ENCODE peak calls at places on chromosomes 7 and 10, in four cellular contexts. S is H1, Z is IMR-90, G is H9. J is an unnamed sample. For H3K79me1, the result is how much of the 10 kb centered on the place peaks cover.

GRCh38 chr7:108037140-108037539 is 34.2 kb upstream of the LAMB1 start:
- DNase-seq in S (no peak), Z (no peak), G (no peak), J (no peak)

GRCh38 chr7:24572421-24573007 is 738 bp upstream of the PALS2 start:
- DNase-seq in S (no peak), Z (peak), G (no peak), J (no peak)

GRCh38 chr7:51455948-51456347 is 139.3 kb upstream of the COBL start:
- DNase-seq in S (no peak), Z (no peak), G (no peak), J (no peak)

GRCh38 chr7:36949711-36950600 is 225.7 kb upstream of the AOAH start:
- DNase-seq in S (no peak), Z (no peak), G (no peak), J (peak)

GRCh38 chr7:116236020-116236630 is 25.8 kb downstream of the TES start:
- DNase-seq in S (no peak), Z (peak), G (no peak), J (peak)

GRCh38 chr10:29583674-29584073 is 51.1 kb downstream of the SVIL start:
- DNase-seq in S (no peak), Z (peak), G (no peak), J (no peak)

GRCh38 chr7:137879357-137880158 is 32.8 kb upstream of the DGKI start:
- DNase-seq in S (no peak), Z (peak), G (peak), J (peak)

GRCh38 chr7:51007708-51008505 is 225.2 kb upstream of the GRB10 start:
- DNase-seq in S (peak), Z (no peak), G (no peak), J (no peak)

GRCh38 chr7:108421720-108422331 is 34.4 kb downstream of the NRCAM start:
- DNase-seq in S (no peak), Z (no peak), G (no peak), J (no peak)

GRCh38 chr7:76002822-76003221 is 8.4 kb upstream of the TMEM120A start:
- DNase-seq in S (no peak), Z (no peak), G (no peak), J (no peak)

GRCh38 chr10:112728118-112728963 is 221.7 kb upstream of the TCF7L2 start:
- DNase-seq in S (peak), Z (no peak), G (no peak), J (no peak)

GRCh38 chr10:38143587-38143986 is 49.5 kb downstream of the ZNF37A start:
- DNase-seq in S (no peak), Z (peak), G (no peak), J (no peak)

GRCh38 chr7:133484135-133484534 is 231.3 kb downstream of the EXOC4 start:
- DNase-seq in S (no peak), Z (no peak), G (no peak), J (peak)

GRCh38 chr7:76259124-76260086 is 43.1 kb upstream of the HSPB1 start:
- DNase-seq in S (no peak), Z (no peak), G (no peak), J (peak)

GRCh38 chr7:19522486-19522885 is 186.4 kb downstream of the POLR1F start:
- DNase-seq in S (no peak), Z (peak), G (no peak), J (no peak)

GRCh38 chr7:15305002-15305600 is 256.7 kb downstream of the AGMO start:
- DNase-seq in S (no peak), Z (peak), G (peak), J (peak)

GRCh38 chr7:7972927-7973594 is 4.5 kb downstream of the GLCCI1 start:
- DNase-seq in S (no peak), Z (no peak), G (no peak), J (no peak)

GRCh38 chr7:149877890-149878522 is 4.2 kb downstream of the ATP6V0E2 start:
- DNase-seq in S (no peak), Z (no peak), G (peak), J (no peak)

GRCh38 chr7:142933624-142934023 is at the start of gene TRPV5:
- DNase-seq in S (no peak), Z (no peak), G (no peak), J (no peak)

GRCh38 chr7:37694208-37695080 is 10.9 kb downstream of the GPR141 start:
- DNase-seq in S (no peak), Z (no peak), G (no peak), J (no peak)

GRCh38 chr10:133198206-133198605 is 31.8 kb upstream of the UTF1 start:
- DNase-seq in S (no peak), Z (no peak), G (no peak), J (no peak)

GRCh38 chr7:129611246-129612111 is at the start of gene NRF1:
- DNase-seq in S (peak), Z (peak), G (peak), J (peak)
- H2BK120ac ChIP-seq in S (peak), Z (peak), G (peak), J (peak)

GRCh38 chr7:64685741-64686140 is 19.8 kb downstream of the ZNF107 start:
- DNase-seq in S (no peak), Z (no peak), G (no peak), J (no peak)
- H3K79me1 ChIP-seq in S (under half), Z (under half), G (under half), J (under half)

DNA sequence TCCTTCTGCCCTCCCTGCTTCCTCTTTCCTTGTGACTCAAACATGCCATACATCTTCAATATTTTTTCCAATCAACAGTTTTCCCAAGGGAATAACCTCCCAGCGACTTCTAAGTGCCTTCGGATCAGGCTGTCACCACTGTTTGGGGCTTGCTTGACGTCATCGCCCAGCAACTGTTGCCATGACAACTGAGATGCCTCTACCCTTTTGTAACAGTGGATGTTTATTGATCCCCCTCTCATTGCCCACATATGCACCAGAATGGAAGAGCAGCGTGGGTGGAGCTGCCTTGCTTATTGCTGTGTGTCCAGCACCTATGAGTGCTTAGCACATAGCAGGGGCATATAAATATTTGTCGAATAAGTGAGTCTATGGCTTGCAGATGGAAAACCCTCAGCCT is 14.4 kb downstream of the FFAR4 start:
- DNase-seq in S (no peak), Z (peak), G (peak), J (peak)
- H2BK120ac ChIP-seq in S (no peak), Z (no peak), G (no peak), J (no peak)

GRCh38 chr10:124677871-124678565 is 66.2 kb downstream of the FAM53B start:
- DNase-seq in S (no peak), Z (peak), G (no peak), J (no peak)

GRCh38 chr10:124678566-124679240 is 65.5 kb downstream of the FAM53B start:
- DNase-seq in S (no peak), Z (no peak), G (no peak), J (no peak)

GRCh38 chr10:124681091-124681490 is 63.1 kb downstream of the FAM53B start:
- DNase-seq in S (no peak), Z (no peak), G (no peak), J (no peak)

GRCh38 chr10:124680675-124681074 is 63.5 kb downstream of the FAM53B start:
- DNase-seq in S (no peak), Z (peak), G (no peak), J (no peak)

DNA sequence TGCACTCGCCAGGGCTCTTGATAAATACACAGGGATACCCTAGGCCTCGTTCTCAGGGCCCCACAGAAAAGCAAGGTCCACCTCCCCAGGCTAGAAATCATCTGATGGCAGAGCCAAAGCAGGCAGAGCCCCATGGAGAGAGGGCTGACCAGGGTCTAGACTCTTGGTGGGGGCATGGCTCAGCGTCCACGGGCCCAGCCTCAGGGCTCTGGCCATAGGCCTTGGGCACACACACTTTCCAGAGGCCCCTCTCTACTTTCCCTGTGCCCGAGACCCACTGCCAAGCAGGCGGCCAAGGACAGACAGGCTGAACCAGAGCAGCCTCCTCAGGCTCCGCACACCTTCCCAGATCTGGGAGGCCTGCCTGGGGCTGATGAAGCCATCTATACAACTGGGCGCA is 64.8 kb downstream of the FAM53B start:
- DNase-seq in S (no peak), Z (no peak), G (no peak), J (no peak)
- H3K79me1 ChIP-seq in S (under half), Z (under half), G (under half), J (under half)

DNA sequence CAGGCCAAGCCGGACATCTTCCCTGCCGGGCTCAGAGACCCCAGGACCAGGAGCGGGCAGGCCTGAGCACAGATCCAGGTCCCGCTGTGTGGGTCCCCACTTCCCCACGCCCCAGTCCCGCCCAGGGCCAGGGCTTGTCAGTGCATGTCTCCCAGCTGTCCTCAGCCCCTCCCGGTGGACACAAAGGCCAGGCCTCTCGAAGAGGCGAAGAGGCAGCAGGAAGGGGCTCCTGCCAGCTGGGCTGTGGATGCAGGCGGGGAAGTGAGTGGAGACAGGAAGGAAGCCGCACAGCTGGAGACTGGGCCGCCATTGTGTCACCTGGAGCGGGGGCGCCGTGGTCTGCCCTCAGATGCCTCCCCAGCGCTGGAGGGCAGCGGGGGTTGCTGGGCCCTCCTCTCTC is 4.8 kb downstream of the GRIFIN start:
- DNase-seq in S (no peak), Z (peak), G (peak), J (peak)
- H2BK120ac ChIP-seq in S (peak), Z (no peak), G (no peak), J (peak)

DNA sequence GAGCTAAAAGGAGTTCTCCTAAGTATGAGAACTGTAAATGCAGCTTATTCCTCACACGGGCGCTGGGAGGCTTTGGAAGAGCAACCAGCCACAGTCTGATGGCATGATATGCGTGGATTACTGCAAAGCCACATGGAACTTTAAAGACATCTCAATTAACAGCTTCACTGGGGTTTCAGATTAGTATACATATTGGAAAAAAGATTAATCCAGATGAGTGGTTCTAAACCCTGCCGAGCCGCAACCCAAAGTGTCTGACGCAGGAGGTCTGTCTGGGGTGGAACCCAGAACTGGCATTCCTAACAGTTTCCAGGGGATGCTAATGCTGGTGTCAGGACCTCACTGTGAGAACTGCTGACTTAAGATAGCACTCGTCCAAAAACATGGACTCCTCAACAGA is 16.1 kb downstream of the TNS3 start:
- DNase-seq in S (no peak), Z (no peak), G (no peak), J (no peak)
- H3K79me1 ChIP-seq in S (under half), Z (half or more), G (under half), J (under half)

GRCh38 chr10:114367041-114367675 is 37.1 kb downstream of the AFAP1L2 start:
- DNase-seq in S (no peak), Z (no peak), G (no peak), J (no peak)

GRCh38 chr10:114364726-114365125 is 39.6 kb downstream of the AFAP1L2 start:
- DNase-seq in S (no peak), Z (no peak), G (no peak), J (no peak)

GRCh38 chr10:114370993-114371392 is 33.3 kb downstream of the AFAP1L2 start:
- DNase-seq in S (no peak), Z (no peak), G (no peak), J (no peak)

GRCh38 chr10:114370199-114370598 is 34.1 kb downstream of the AFAP1L2 start:
- DNase-seq in S (no peak), Z (no peak), G (no peak), J (no peak)

DNA sequence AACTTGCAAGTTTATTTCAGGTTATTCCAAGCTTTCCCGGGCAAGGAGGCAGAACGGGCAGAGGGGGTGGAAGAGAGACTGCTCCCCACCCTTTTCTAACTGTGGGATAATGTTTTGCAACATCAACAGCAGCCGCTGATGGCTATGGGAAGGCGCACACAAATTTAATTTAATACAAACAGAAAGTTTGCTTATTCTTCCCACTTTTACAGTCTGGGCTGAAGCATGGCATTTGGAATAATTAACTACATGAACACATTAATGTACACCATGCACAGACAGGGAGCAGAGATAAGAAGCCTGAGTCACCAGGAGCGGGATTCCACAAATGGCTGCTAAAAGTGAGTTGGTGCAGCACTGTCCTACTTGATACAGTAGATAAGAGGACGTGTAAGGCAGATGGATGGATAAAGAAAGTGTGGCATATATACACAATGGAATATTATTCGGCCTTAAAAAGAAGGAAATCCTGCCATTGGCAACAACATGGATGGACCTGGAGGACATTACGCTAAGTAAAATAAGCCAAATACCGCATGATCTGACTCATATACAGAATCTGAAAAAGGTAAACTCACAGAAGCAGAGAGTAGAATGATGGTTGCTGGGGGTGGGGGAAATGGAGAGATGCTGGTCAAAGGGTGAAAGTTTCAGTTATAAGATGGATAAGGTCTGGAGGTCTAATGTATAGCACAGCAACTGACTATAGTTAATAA is 36.5 kb downstream of the AFAP1L2 start:
- DNase-seq in S (no peak), Z (no peak), G (no peak), J (no peak)
- H2BK120ac ChIP-seq in S (no peak), Z (no peak), G (no peak), J (no peak)

J was measured in mesendoderm.